ENCODE peak calls at places on chromosomes 1 and 21, in ten cellular contexts. H is cardiac muscle cell; V is heart right ventricle; Q is mucosa of descending colon; F is esophagus squamous epithelium; O is aorta; U is Peyer's patch; T is left ventricle myocardium inferior; L is left lung; R is CD4-positive, alpha-beta memory T cell. J is an unnamed sample.

GRCh38 chr1:113946668-113947387 is 17.7 kb downstream of the HIPK1 start:
- DNase-seq in H (peak; percentile 58), V (no peak), Q (no peak), F (no peak), O (no peak), U (no peak), T (no peak), L (no peak), R (no peak), J (no peak)

GRCh38 chr1:230501845-230502244 is 75.7 kb upstream of the PGBD5 start:
- DNase-seq in H (no peak), V (no peak), Q (peak; percentile 69), F (no peak), O (no peak), U (no peak), T (no peak), L (no peak), R (no peak), J (no peak)

GRCh38 chr1:165442053-165442452 is 2.9 kb downstream of the RXRG start:
- DNase-seq in H (no peak), V (no peak), Q (no peak), F (no peak), O (no peak), U (no peak), T (no peak), L (no peak), R (no peak), J (no peak)

GRCh38 chr1:110674337-110675059 is at the start of gene KCNA3:
- DNase-seq in H (peak; percentile 65), V (peak; percentile 38), Q (peak; percentile 35), F (no peak), O (peak; percentile 77), U (peak; percentile 73), T (peak; percentile 19), L (peak; percentile 84), R (peak; percentile 71), J (peak; percentile 87)

GRCh38 chr1:37455516-37455915 is 18.9 kb upstream of the ZC3H12A start:
- DNase-seq in H (no peak), V (no peak), Q (no peak), F (no peak), O (no peak), U (no peak), T (no peak), L (no peak), R (no peak), J (no peak)

GRCh38 chr21:29230541-29231275 is 68.0 kb upstream of the BACH1 start:
- DNase-seq in H (no peak), V (no peak), Q (no peak), F (no peak), O (no peak), U (no peak), T (no peak), L (no peak), R (no peak), J (no peak)

GRCh38 chr1:110203021-110203661 is 7.0 kb upstream of the KCNC4 start:
- DNase-seq in H (peak; percentile 68), V (no peak), Q (peak; percentile 93), F (no peak), O (no peak), U (peak; percentile 56), T (no peak), L (no peak), R (peak; percentile 78), J (peak; percentile 78)

GRCh38 chr1:86016076-86016746 is 140.4 kb downstream of the COL24A1 start:
- DNase-seq in H (no peak), V (no peak), Q (no peak), F (no peak), O (no peak), U (no peak), T (no peak), L (no peak), R (no peak), J (no peak)

GRCh38 chr1:174659823-174660222 is 212.1 kb downstream of the GPR52 start:
- DNase-seq in H (peak; percentile 2), V (no peak), Q (no peak), F (no peak), O (no peak), U (no peak), T (no peak), L (no peak), R (no peak), J (no peak)

GRCh38 chr1:161351482-161351881 is 16.2 kb downstream of the CFAP126 start:
- DNase-seq in H (no peak), V (no peak), Q (no peak), F (no peak), O (no peak), U (no peak), T (no peak), L (no peak), R (no peak), J (no peak)

GRCh38 chr1:113266788-113267187 is 123.5 kb upstream of the MAGI3 start:
- DNase-seq in H (no peak), V (no peak), Q (no peak), F (no peak), O (no peak), U (no peak), T (no peak), L (no peak), R (no peak), J (no peak)

GRCh38 chr1:65119951-65120350 is 28.1 kb upstream of the AK4 start:
- DNase-seq in H (no peak), V (no peak), Q (no peak), F (no peak), O (no peak), U (no peak), T (no peak), L (no peak), R (no peak), J (no peak)

GRCh38 chr1:33306061-33306460 is 14.8 kb downstream of the A3GALT2 start:
- DNase-seq in H (no peak), V (no peak), Q (no peak), F (no peak), O (peak; percentile 63), U (no peak), T (no peak), L (no peak), R (no peak), J (no peak)

GRCh38 chr1:46369542-46370213 is 24.4 kb upstream of the FAAH start:
- DNase-seq in H (no peak), V (no peak), Q (no peak), F (no peak), O (no peak), U (no peak), T (no peak), L (no peak), R (no peak), J (no peak)

GRCh38 chr1:110523011-110523410 is 4.0 kb upstream of the KCNA10 start:
- DNase-seq in H (no peak), V (no peak), Q (no peak), F (no peak), O (no peak), U (no peak), T (no peak), L (no peak), R (no peak), J (no peak)

GRCh38 chr1:228166170-228166936 is 749 bp downstream of the IBA57 start:
- DNase-seq in H (peak; percentile 60), V (peak; percentile 64), Q (peak; percentile 77), F (no peak), O (no peak), U (peak; percentile 52), T (peak; percentile 65), L (peak; percentile 80), R (peak; percentile 76), J (peak; percentile 76)

GRCh38 chr1:222326004-222326709 is 221.7 kb downstream of the HHIPL2 start:
- DNase-seq in H (no peak), V (no peak), Q (no peak), F (no peak), O (no peak), U (no peak), T (no peak), L (no peak), R (no peak), J (no peak)

GRCh38 chr1:195019385-195019784 is 1588.9 kb downstream of the KCNT2 start:
- DNase-seq in H (no peak), V (no peak), Q (no peak), F (no peak), O (no peak), U (no peak), T (no peak), L (no peak), R (no peak), J (no peak)

DNA sequence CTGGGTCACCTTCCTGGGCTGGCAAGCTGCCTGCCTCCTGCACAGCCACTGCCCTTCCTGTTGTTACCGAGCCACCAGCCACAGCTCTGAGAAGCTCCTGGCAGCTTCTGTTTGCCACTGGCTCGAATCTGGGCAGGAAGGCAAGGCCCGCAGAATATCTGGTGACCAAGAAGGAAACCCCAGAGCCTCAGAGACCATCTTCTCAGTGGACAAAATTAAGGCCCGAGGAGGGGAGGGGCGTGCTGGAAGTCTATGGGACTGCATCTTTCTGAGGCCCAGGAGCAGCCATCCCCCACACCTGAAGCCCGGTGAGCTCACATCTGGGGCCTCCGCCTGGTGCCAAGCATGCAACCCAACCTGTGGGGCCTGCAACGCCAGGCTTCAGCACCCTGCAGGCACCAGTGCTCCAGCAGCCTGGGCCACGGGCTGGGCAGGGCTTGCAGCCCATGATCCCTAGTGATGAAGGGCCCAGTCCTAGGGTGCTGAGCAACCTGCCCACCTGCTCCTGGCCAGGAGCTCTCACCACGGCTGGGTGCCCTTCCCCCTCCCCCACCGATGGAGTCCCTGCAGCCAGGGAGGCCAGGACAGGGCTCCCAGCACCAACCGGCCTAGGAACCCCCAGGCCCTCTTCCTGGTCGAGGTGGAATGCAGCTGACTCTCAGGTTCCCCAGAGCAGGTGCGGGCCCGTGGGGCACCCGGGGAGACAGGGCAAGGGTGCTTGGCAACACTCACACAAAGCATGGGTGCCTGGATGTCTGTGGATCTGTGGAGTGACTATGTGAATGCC is 879 bp downstream of the CPTP start:
- DNase-seq in H (no peak), V (peak; percentile 80), Q (peak; percentile 70), F (no peak), O (no peak), U (no peak), T (peak; percentile 75), L (no peak), R (peak; percentile 37), J (no peak)
- H3K4me1 ChIP-seq in H (peaks cover 9% of the 10 kb centered on the region), V (peaks cover 43% of the 10 kb centered on the region), Q (peaks cover 23% of the 10 kb centered on the region), F (peaks cover 68% of the 10 kb centered on the region), O (no peaks in the 10 kb centered on the region), U (no peaks in the 10 kb centered on the region), T (peaks cover 86% of the 10 kb centered on the region), L (peaks cover 12% of the 10 kb centered on the region), R (peaks cover 41% of the 10 kb centered on the region), J (no peaks in the 10 kb centered on the region)

GRCh38 chr1:205961405-205961804 is 18.1 kb upstream of the SLC26A9 start:
- DNase-seq in H (no peak), V (no peak), Q (no peak), F (no peak), O (no peak), U (no peak), T (no peak), L (no peak), R (no peak), J (no peak)
- H3K4me3 ChIP-seq in H (no peak overlapping the region), V (no peak overlapping the region), Q (no peak overlapping the region), F (no peak overlapping the region), O (no peak overlapping the region), U (no peak overlapping the region), T (no peak overlapping the region), L (no peak overlapping the region), R (no peak overlapping the region), J (no peak overlapping the region)

GRCh38 chr1:119091618-119092017 is 48.8 kb downstream of the WARS2 start:
- DNase-seq in H (peak; percentile 12), V (no peak), Q (no peak), F (no peak), O (no peak), U (no peak), T (no peak), L (no peak), R (no peak), J (no peak)
- H3K4me1 ChIP-seq in H (peaks cover 19% of the 10 kb centered on the region), V (peaks cover 10% of the 10 kb centered on the region), Q (no peaks in the 10 kb centered on the region), F (no peaks in the 10 kb centered on the region), O (peaks cover 6% of the 10 kb centered on the region), U (no peaks in the 10 kb centered on the region), T (peaks cover 15% of the 10 kb centered on the region), L (no peaks in the 10 kb centered on the region), R (no peaks in the 10 kb centered on the region), J (peaks cover 12% of the 10 kb centered on the region)

GRCh38 chr1:31880957-31881697 is 57.0 kb downstream of the PTP4A2 start:
- DNase-seq in H (no peak), V (no peak), Q (no peak), F (no peak), O (no peak), U (no peak), T (no peak), L (no peak), R (no peak), J (no peak)
- H3K4me3 ChIP-seq in H (no peak overlapping the region), V (no peak overlapping the region), Q (no peak overlapping the region), F (no peak overlapping the region), O (no peak overlapping the region), U (no peak overlapping the region), T (no peak overlapping the region), L (no peak overlapping the region), R (no peak overlapping the region), J (no peak overlapping the region)